ENCODE peak calls at places on chromosomes 5 and 9, in eight cellular contexts. S is CD8-positive, alpha-beta T cell; F is stomach; D is RWPE2; G is K562; J is spleen; L is left ventricle myocardium inferior; H is right lobe of liver. W is an unnamed sample.

GRCh38 chr5:81068635-81069034 is 108.5 kb downstream of the RASGRF2 start:
- DNase-seq in L (no peak), H (no peak), F (no peak), J (no peak), S (no peak), D (no peak), G (no peak), W (no peak)

GRCh38 chr9:21653091-21653490 is 149.3 kb upstream of the MTAP start:
- DNase-seq in H (no peak), L (no peak), D (no peak), J (no peak), G (no peak), F (no peak), S (no peak), W (peak; percentile 65)

GRCh38 chr9:131627846-131628820 is 82.8 kb downstream of the PRRT1B start:
- DNase-seq in L (no peak), J (peak; percentile 88), S (peak; percentile 54), H (peak; percentile 90), G (no peak), F (peak; percentile 75), D (no peak), W (no peak)

GRCh38 chr5:1409386-1410110 is 35.7 kb downstream of the SLC6A3 start:
- DNase-seq in S (peak; percentile 19), F (no peak), D (peak; percentile 67), J (peak; percentile 66), L (peak; percentile 13), G (peak; percentile 56), H (peak; percentile 14), W (no peak)

GRCh38 chr5:145531038-145531734 is 304.0 kb downstream of the PRELID2 start:
- DNase-seq in F (peak; percentile 58), J (no peak), G (no peak), D (peak; percentile 85), L (no peak), S (no peak), H (peak; percentile 22), W (peak; percentile 92)

GRCh38 chr9:131709741-131710499 is 30.0 kb downstream of the RAPGEF1 start:
- DNase-seq in S (no peak), F (no peak), D (no peak), G (no peak), L (no peak), J (no peak), H (no peak), W (peak; percentile 55)

GRCh38 chr9:95450171-95451107 is 66.3 kb downstream of the PTCH1 start:
- DNase-seq in S (no peak), G (no peak), F (no peak), J (no peak), D (no peak), H (no peak), L (no peak), W (no peak)

GRCh38 chr5:156532921-156533320 is 206.0 kb downstream of the SGCD start:
- DNase-seq in H (no peak), J (no peak), S (no peak), L (no peak), F (no peak), D (no peak), G (no peak), W (no peak)

GRCh38 chr5:67699560-67699959 is 503.0 kb upstream of the CD180 start:
- DNase-seq in G (no peak), D (no peak), J (no peak), H (no peak), F (no peak), L (no peak), S (no peak), W (no peak)

GRCh38 chr9:69425402-69425801 is 100.4 kb downstream of the ENTREP1 start:
- DNase-seq in G (no peak), J (no peak), F (no peak), H (no peak), L (no peak), S (no peak), D (no peak), W (no peak)

GRCh38 chr5:168307022-168307421 is 15.6 kb downstream of the WWC1 start:
- DNase-seq in L (no peak), G (no peak), S (no peak), D (no peak), H (no peak), J (peak; percentile 18), F (no peak), W (no peak)

GRCh38 chr9:27558307-27558706 is 15.0 kb downstream of the C9orf72 start:
- DNase-seq in J (no peak), D (no peak), G (no peak), S (no peak), L (no peak), F (no peak), H (no peak), W (no peak)

GRCh38 chr5:9851458-9851857 is 221.3 kb upstream of the TAS2R1 start:
- DNase-seq in G (peak; percentile 20), D (no peak), J (no peak), H (no peak), S (no peak), L (no peak), F (no peak), W (peak; percentile 40)

GRCh38 chr5:31635446-31635845 is 3.5 kb upstream of the PDZD2 start:
- DNase-seq in G (no peak), F (no peak), D (no peak), H (no peak), L (no peak), S (no peak), J (no peak), W (no peak)

GRCh38 chr9:112870556-112870955 is 20.1 kb downstream of the SLC46A2 start:
- DNase-seq in F (no peak), H (no peak), L (no peak), J (no peak), D (no peak), G (no peak), S (no peak), W (no peak)

GRCh38 chr5:2566280-2566679 is 185.2 kb downstream of the IRX2 start:
- DNase-seq in J (no peak), F (no peak), G (no peak), H (no peak), D (no peak), L (no peak), S (no peak), W (no peak)

GRCh38 chr5:2560435-2560834 is 191.0 kb downstream of the IRX2 start:
- DNase-seq in S (no peak), G (no peak), L (no peak), J (no peak), F (no peak), D (no peak), H (no peak), W (no peak)

GRCh38 chr5:2562036-2562435 is 189.4 kb downstream of the IRX2 start:
- DNase-seq in F (no peak), J (no peak), S (no peak), L (no peak), H (no peak), G (no peak), D (no peak), W (no peak)

GRCh38 chr5:2565147-2565546 is 186.3 kb downstream of the IRX2 start:
- DNase-seq in H (no peak), S (no peak), J (no peak), G (no peak), F (no peak), L (no peak), D (no peak), W (no peak)

GRCh38 chr5:2563046-2563445 is 188.4 kb downstream of the IRX2 start:
- DNase-seq in F (no peak), G (peak; percentile 12), S (no peak), L (no peak), D (no peak), J (no peak), H (no peak), W (no peak)
- TF ChIP-seq CTCF in F (no peak), G (no peak), S (no peak), L (no peak), D (no peak), J (no peak), H (no peak), W (no peak)

DNA sequence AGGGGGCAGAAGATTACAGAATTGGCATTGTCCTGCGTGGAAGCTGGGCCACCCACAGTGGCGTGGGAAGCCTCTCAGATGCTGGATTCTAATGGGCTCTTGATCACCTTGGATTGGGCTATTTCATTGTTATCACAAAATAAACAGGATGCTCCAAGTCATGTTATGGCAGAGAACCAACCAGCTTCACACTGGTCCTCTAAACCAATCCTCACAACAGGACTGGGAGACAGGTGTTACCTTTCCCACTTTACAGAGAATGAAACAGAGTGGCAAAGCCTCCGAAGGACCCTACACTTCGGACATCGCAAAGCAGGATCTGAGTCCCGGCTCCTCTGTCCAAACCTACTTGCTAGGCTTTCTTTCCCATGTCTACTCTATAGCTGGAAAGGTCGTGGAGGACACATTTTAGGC is 447 bp upstream of the SMIM3 start:
- DNase-seq in F (no peak), D (no peak), H (no peak), L (no peak), J (no peak), S (no peak), G (no peak), W (no peak)
- H3K4me1 ChIP-seq in F (peaks cover 24% of the 10 kb centered on the region), D (peaks cover 53% of the 10 kb centered on the region), H (no peaks in the 10 kb centered on the region), L (peaks cover 63% of the 10 kb centered on the region), J (peaks cover 55% of the 10 kb centered on the region), S (peaks cover 30% of the 10 kb centered on the region), G (peaks cover 27% of the 10 kb centered on the region), W (peaks cover 40% of the 10 kb centered on the region)

DNA sequence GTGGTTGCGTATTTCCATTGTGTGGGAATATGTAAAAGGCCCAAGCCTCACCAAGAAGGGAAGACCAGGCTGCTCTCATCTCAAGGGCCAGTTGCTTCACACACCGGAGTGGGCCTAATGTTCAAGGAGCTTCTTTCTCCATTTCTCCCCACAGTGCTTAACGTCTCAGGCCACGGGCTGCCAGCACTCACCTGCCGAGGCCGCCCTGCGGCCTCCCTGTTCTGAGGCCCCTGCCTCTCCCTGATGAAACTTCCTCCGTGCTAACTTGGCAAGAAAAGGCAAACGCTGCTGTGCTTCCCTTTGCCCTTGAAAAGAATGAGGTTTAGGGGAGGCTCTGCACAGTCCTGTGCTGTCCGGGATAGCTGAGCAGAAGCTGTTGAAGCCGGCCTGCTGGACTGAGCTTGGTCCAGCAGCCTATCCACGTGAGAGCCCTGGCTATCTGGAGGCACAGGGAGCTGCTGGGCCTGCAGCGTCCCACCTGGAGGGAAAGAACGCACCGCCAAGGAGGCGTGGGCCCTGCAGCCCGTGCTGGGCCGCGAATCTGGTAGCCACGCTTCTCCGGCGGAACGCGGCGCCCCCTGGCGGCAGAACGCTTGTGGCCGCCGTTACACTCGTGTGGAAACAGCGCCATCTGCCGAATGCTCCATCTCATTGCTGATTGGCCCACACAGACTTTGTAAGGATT is 73.5 kb upstream of the PRSS3 start:
- DNase-seq in S (peak; percentile 87), G (peak; percentile 65), H (peak; percentile 87), J (peak; percentile 96), L (peak; percentile 83), D (peak; percentile 79), F (peak; percentile 92), W (peak; percentile 44)
- TF ChIP-seq CTCF in S (peak; percentile 100), G (peak; percentile 100), H (peak; percentile 100), J (peak; percentile 100), L (peak; percentile 100), D (peak; percentile 99), F (peak; percentile 100), W (peak; percentile 100)

GRCh38 chr5:105794578-105794977 is 1876.2 kb downstream of the EFNA5 start:
- DNase-seq in H (no peak), F (no peak), D (no peak), J (no peak), G (no peak), L (no peak), S (no peak), W (no peak)

DNA sequence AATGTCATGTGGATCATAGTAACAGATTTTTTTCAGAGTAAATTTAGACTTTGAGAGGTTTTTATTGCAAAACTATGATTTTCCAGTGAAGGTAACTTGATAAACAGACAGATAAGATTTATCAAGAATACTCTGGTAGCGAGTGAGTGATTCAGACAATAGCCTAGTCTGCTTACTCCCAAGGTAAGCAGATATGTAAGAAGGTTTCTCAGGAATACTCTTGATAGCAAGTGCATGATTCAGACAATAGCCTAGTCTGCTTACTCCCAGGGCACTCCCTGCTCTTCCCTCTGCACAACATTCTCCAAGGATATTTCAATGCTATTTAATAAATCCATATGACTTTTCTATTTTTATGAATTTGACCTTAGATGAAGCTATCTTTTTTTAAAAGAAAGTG is 1881.5 kb downstream of the EFNA5 start:
- DNase-seq in H (no peak), S (no peak), J (no peak), G (no peak), L (no peak), D (no peak), F (no peak), W (peak; percentile 24)
- H3K4me1 ChIP-seq in H (no peaks in the 10 kb centered on the region), S (no peaks in the 10 kb centered on the region), J (no peaks in the 10 kb centered on the region), G (no peaks in the 10 kb centered on the region), L (no peaks in the 10 kb centered on the region), D (no peaks in the 10 kb centered on the region), F (no peaks in the 10 kb centered on the region), W (no peaks in the 10 kb centered on the region)

W was measured in foreskin keratinocyte.